ENCODE peak calls at places on chromosomes 12 and 14, in five cellular contexts. I, G, P, Y and Z are unnamed samples.

GRCh38 chr12:32089156-32089950 is 17.3 kb upstream of the BICD1 start:
- DNase-seq in Y (no peak), P (no peak), G (no peak), I (peak), Z (no peak)

GRCh38 chr12:121917950-121918678 is at the start of gene CFAP251:
- DNase-seq in I (no peak), P (peak), Y (peak), G (no peak), Z (peak)

GRCh38 chr12:51938744-51939143 is 12.8 kb upstream of the ACVR1B start:
- DNase-seq in I (no peak), Y (no peak), P (no peak), G (no peak), Z (no peak)

GRCh38 chr14:101221549-101222160 is 318.1 kb upstream of the RTL1 start:
- DNase-seq in P (peak), Y (no peak), I (no peak), G (no peak), Z (no peak)

GRCh38 chr12:67534671-67535070 is 113.9 kb upstream of the DYRK2 start:
- DNase-seq in P (no peak), Y (no peak), I (peak), G (peak), Z (no peak)

GRCh38 chr14:105313381-105314286 is 914 bp upstream of the PACS2 start:
- DNase-seq in Y (no peak), P (peak), I (no peak), G (no peak), Z (no peak)

GRCh38 chr14:23185046-23185445 is 1.6 kb upstream of the SLC7A8 start:
- DNase-seq in I (no peak), P (no peak), G (no peak), Y (no peak), Z (no peak)

GRCh38 chr14:96151242-96151641 is 53.4 kb upstream of the BDKRB2 start:
- DNase-seq in P (no peak), G (no peak), I (no peak), Y (no peak), Z (no peak)

GRCh38 chr12:39417916-39418315 is 25.0 kb downstream of the KIF21A start:
- DNase-seq in I (no peak), Y (no peak), G (no peak), P (no peak), Z (no peak)